ENCODE peak calls at places on chromosomes 7 and 10, in six cellular contexts. One of them, this sample, is unnamed.

GRCh38 chr10:82150123-82150900 is 275.3 kb downstream of the NRG3 start:
- DNase-seq in A549: peak
- DNase-seq in HCT116: no peak
- DNase-seq in SK-N-SH: peak
- DNase-seq in endothelial cell of umbilical vein: peak
- DNase-seq in HepG2: no peak
- DNase-seq in this sample: peak

GRCh38 chr7:74174606-74175082 is 488 bp downstream of the EIF4H start:
- DNase-seq in A549: peak
- DNase-seq in HCT116: no peak
- DNase-seq in SK-N-SH: peak
- DNase-seq in endothelial cell of umbilical vein: peak
- DNase-seq in HepG2: peak
- DNase-seq in this sample: peak

GRCh38 chr10:95742529-95742884 is 13.5 kb upstream of the ENTPD1 start:
- DNase-seq in A549: peak
- DNase-seq in HCT116: no peak
- DNase-seq in SK-N-SH: no peak
- DNase-seq in endothelial cell of umbilical vein: peak
- DNase-seq in HepG2: peak
- DNase-seq in this sample: no peak

GRCh38 chr10:79229081-79229541 is 118.2 kb upstream of the PPIF start:
- DNase-seq in A549: no peak
- DNase-seq in HCT116: no peak
- DNase-seq in SK-N-SH: peak
- DNase-seq in endothelial cell of umbilical vein: no peak
- DNase-seq in HepG2: no peak
- DNase-seq in this sample: no peak

GRCh38 chr7:40008218-40008815 is 58.3 kb downstream of the CDK13 start:
- DNase-seq in A549: peak
- DNase-seq in HCT116: no peak
- DNase-seq in SK-N-SH: no peak
- DNase-seq in endothelial cell of umbilical vein: peak
- DNase-seq in HepG2: no peak
- DNase-seq in this sample: no peak

GRCh38 chr7:135317676-135318326 is 84.2 kb downstream of the STRA8 start:
- DNase-seq in A549: no peak
- DNase-seq in HCT116: no peak
- DNase-seq in SK-N-SH: no peak
- DNase-seq in endothelial cell of umbilical vein: no peak
- DNase-seq in HepG2: peak
- DNase-seq in this sample: no peak

GRCh38 chr7:132121987-132122386 is 454.3 kb downstream of the PLXNA4 start:
- DNase-seq in A549: no peak
- DNase-seq in HCT116: no peak
- DNase-seq in SK-N-SH: no peak
- DNase-seq in endothelial cell of umbilical vein: no peak
- DNase-seq in HepG2: no peak
- DNase-seq in this sample: no peak

GRCh38 chr7:55476071-55476803 is 96.1 kb downstream of the VOPP1 start:
- DNase-seq in A549: no peak
- DNase-seq in HCT116: no peak
- DNase-seq in SK-N-SH: no peak
- DNase-seq in endothelial cell of umbilical vein: no peak
- DNase-seq in HepG2: no peak
- DNase-seq in this sample: no peak

GRCh38 chr10:122089343-122090015 is 100.5 kb downstream of the TACC2 start:
- DNase-seq in A549: peak
- DNase-seq in HCT116: no peak
- DNase-seq in SK-N-SH: no peak
- DNase-seq in endothelial cell of umbilical vein: no peak
- DNase-seq in HepG2: peak
- DNase-seq in this sample: no peak

GRCh38 chr7:70239930-70240329 is 641.7 kb downstream of the AUTS2 start:
- DNase-seq in A549: no peak
- DNase-seq in HCT116: no peak
- DNase-seq in SK-N-SH: no peak
- DNase-seq in endothelial cell of umbilical vein: no peak
- DNase-seq in HepG2: no peak
- DNase-seq in this sample: no peak

GRCh38 chr10:30063098-30063497 is 3.7 kb upstream of the JCAD start:
- DNase-seq in A549: no peak
- DNase-seq in HCT116: no peak
- DNase-seq in SK-N-SH: no peak
- DNase-seq in endothelial cell of umbilical vein: peak
- DNase-seq in HepG2: no peak
- DNase-seq in this sample: no peak

GRCh38 chr10:78889536-78890063 is 179.2 kb upstream of the ZMIZ1 start:
- DNase-seq in A549: no peak
- DNase-seq in HCT116: no peak
- DNase-seq in SK-N-SH: no peak
- DNase-seq in endothelial cell of umbilical vein: no peak
- DNase-seq in HepG2: no peak
- DNase-seq in this sample: no peak

GRCh38 chr7:131008840-131009651 is 275.0 kb upstream of the KLF14 start:
- DNase-seq in A549: no peak
- DNase-seq in HCT116: no peak
- DNase-seq in SK-N-SH: no peak
- DNase-seq in endothelial cell of umbilical vein: no peak
- DNase-seq in HepG2: no peak
- DNase-seq in this sample: no peak

GRCh38 chr10:43203491-43204393 is 63.1 kb downstream of the RASGEF1A start:
- DNase-seq in A549: peak
- DNase-seq in HCT116: peak
- DNase-seq in SK-N-SH: peak
- DNase-seq in endothelial cell of umbilical vein: no peak
- DNase-seq in HepG2: no peak
- DNase-seq in this sample: peak

GRCh38 chr7:99011341-99011705 is 132.6 kb downstream of the SMURF1 start:
- DNase-seq in A549: no peak
- DNase-seq in HCT116: no peak
- DNase-seq in SK-N-SH: no peak
- DNase-seq in endothelial cell of umbilical vein: no peak
- DNase-seq in HepG2: no peak
- DNase-seq in this sample: no peak

GRCh38 chr7:22333680-22334141 is 23.2 kb downstream of the RAPGEF5 start:
- DNase-seq in A549: no peak
- DNase-seq in HCT116: no peak
- DNase-seq in SK-N-SH: no peak
- DNase-seq in endothelial cell of umbilical vein: no peak
- DNase-seq in HepG2: no peak
- DNase-seq in this sample: no peak

GRCh38 chr10:16597656-16598055 is 76.0 kb upstream of the C1QL3 start:
- DNase-seq in A549: no peak
- DNase-seq in HCT116: no peak
- DNase-seq in SK-N-SH: no peak
- DNase-seq in endothelial cell of umbilical vein: peak
- DNase-seq in HepG2: no peak
- DNase-seq in this sample: no peak

GRCh38 chr10:13296476-13296875 is 3.4 kb downstream of the PHYH start:
- DNase-seq in A549: no peak
- DNase-seq in HCT116: no peak
- DNase-seq in SK-N-SH: no peak
- DNase-seq in endothelial cell of umbilical vein: no peak
- DNase-seq in HepG2: no peak
- DNase-seq in this sample: peak

GRCh38 chr10:132538031-132538789 is 623 bp downstream of the INPP5A start:
- DNase-seq in A549: no peak
- DNase-seq in HCT116: no peak
- DNase-seq in SK-N-SH: no peak
- DNase-seq in endothelial cell of umbilical vein: peak
- DNase-seq in HepG2: no peak
- DNase-seq in this sample: peak

GRCh38 chr10:132539894-132540293 is 2.3 kb downstream of the INPP5A start:
- DNase-seq in A549: no peak
- DNase-seq in HCT116: no peak
- DNase-seq in SK-N-SH: no peak
- DNase-seq in endothelial cell of umbilical vein: peak
- DNase-seq in HepG2: no peak
- DNase-seq in this sample: no peak

GRCh38 chr10:132538790-132539421 is 1.3 kb downstream of the INPP5A start:
- DNase-seq in A549: no peak
- DNase-seq in HCT116: no peak
- DNase-seq in SK-N-SH: peak
- DNase-seq in endothelial cell of umbilical vein: no peak
- DNase-seq in HepG2: no peak
- DNase-seq in this sample: peak

GRCh38 chr10:132540456-132540855 is 2.9 kb downstream of the INPP5A start:
- DNase-seq in A549: no peak
- DNase-seq in HCT116: no peak
- DNase-seq in SK-N-SH: no peak
- DNase-seq in endothelial cell of umbilical vein: peak
- DNase-seq in HepG2: no peak
- DNase-seq in this sample: peak

GRCh38 chr10:132539431-132539839 is 1.8 kb downstream of the INPP5A start:
- DNase-seq in A549: no peak
- DNase-seq in HCT116: no peak
- DNase-seq in SK-N-SH: no peak
- DNase-seq in endothelial cell of umbilical vein: no peak
- DNase-seq in HepG2: no peak
- DNase-seq in this sample: peak
- TF ChIP-seq MAX in A549: no peak
- TF ChIP-seq MAX in HCT116: no peak
- TF ChIP-seq MAX in SK-N-SH: no peak
- TF ChIP-seq MAX in endothelial cell of umbilical vein: no peak
- TF ChIP-seq MAX in HepG2: no peak
- TF ChIP-seq MAX in this sample: no peak

GRCh38 chr10:125124907-125125306 is 35.5 kb downstream of the CTBP2 start:
- DNase-seq in A549: no peak
- DNase-seq in HCT116: no peak
- DNase-seq in SK-N-SH: peak
- DNase-seq in endothelial cell of umbilical vein: no peak
- DNase-seq in HepG2: no peak
- DNase-seq in this sample: no peak

GRCh38 chr10:125124114-125124486 is 36.3 kb downstream of the CTBP2 start:
- DNase-seq in A549: no peak
- DNase-seq in HCT116: no peak
- DNase-seq in SK-N-SH: no peak
- DNase-seq in endothelial cell of umbilical vein: no peak
- DNase-seq in HepG2: no peak
- DNase-seq in this sample: no peak

GRCh38 chr10:125121003-125121402 is 39.4 kb downstream of the CTBP2 start:
- DNase-seq in A549: no peak
- DNase-seq in HCT116: peak
- DNase-seq in SK-N-SH: no peak
- DNase-seq in endothelial cell of umbilical vein: no peak
- DNase-seq in HepG2: no peak
- DNase-seq in this sample: no peak

GRCh38 chr10:125123363-125124113 is 36.8 kb downstream of the CTBP2 start:
- DNase-seq in A549: peak
- DNase-seq in HCT116: peak
- DNase-seq in SK-N-SH: no peak
- DNase-seq in endothelial cell of umbilical vein: peak
- DNase-seq in HepG2: no peak
- DNase-seq in this sample: no peak

GRCh38 chr10:125122566-125122965 is 37.8 kb downstream of the CTBP2 start:
- DNase-seq in A549: no peak
- DNase-seq in HCT116: no peak
- DNase-seq in SK-N-SH: no peak
- DNase-seq in endothelial cell of umbilical vein: no peak
- DNase-seq in HepG2: no peak
- DNase-seq in this sample: no peak
- TF ChIP-seq MAX in A549: no peak
- TF ChIP-seq MAX in HCT116: no peak
- TF ChIP-seq MAX in SK-N-SH: no peak
- TF ChIP-seq MAX in endothelial cell of umbilical vein: no peak
- TF ChIP-seq MAX in HepG2: no peak
- TF ChIP-seq MAX in this sample: no peak

GRCh38 chr10:105146436-105146835 is 505.3 kb downstream of the SORCS3 start:
- DNase-seq in A549: no peak
- DNase-seq in HCT116: no peak
- DNase-seq in SK-N-SH: no peak
- DNase-seq in endothelial cell of umbilical vein: no peak
- DNase-seq in HepG2: no peak
- DNase-seq in this sample: no peak

GRCh38 chr10:105148456-105148855 is 507.4 kb downstream of the SORCS3 start:
- DNase-seq in A549: no peak
- DNase-seq in HCT116: no peak
- DNase-seq in SK-N-SH: no peak
- DNase-seq in endothelial cell of umbilical vein: no peak
- DNase-seq in HepG2: no peak
- DNase-seq in this sample: no peak

GRCh38 chr10:105150486-105150885 is 509.4 kb downstream of the SORCS3 start:
- DNase-seq in A549: no peak
- DNase-seq in HCT116: no peak
- DNase-seq in SK-N-SH: no peak
- DNase-seq in endothelial cell of umbilical vein: no peak
- DNase-seq in HepG2: no peak
- DNase-seq in this sample: no peak

GRCh38 chr10:105149371-105149871 is 508.3 kb downstream of the SORCS3 start:
- DNase-seq in A549: no peak
- DNase-seq in HCT116: no peak
- DNase-seq in SK-N-SH: no peak
- DNase-seq in endothelial cell of umbilical vein: no peak
- DNase-seq in HepG2: no peak
- DNase-seq in this sample: no peak

DNA sequence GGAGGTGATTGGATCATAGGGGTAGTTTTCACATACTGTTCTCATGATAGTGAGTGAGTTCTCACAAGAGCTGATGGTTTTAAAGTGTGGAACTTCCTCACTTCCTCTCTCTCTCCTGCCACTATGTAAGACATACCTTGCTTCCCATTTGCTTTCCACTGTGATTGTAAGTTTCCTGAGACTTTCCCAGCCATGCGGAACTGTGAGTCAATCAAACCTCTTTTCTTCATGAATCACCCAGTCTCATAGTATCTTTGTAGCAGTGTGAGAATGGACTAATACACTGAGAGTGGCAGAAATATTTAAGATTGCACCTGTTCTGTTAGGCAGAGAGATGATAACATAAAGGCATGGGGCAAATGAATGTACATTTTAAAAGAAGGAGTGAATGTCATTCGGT is 507.8 kb downstream of the SORCS3 start:
- DNase-seq in A549: no peak
- DNase-seq in HCT116: no peak
- DNase-seq in SK-N-SH: no peak
- DNase-seq in endothelial cell of umbilical vein: no peak
- DNase-seq in HepG2: no peak
- DNase-seq in this sample: no peak
- TF ChIP-seq MAX in A549: no peak
- TF ChIP-seq MAX in HCT116: no peak
- TF ChIP-seq MAX in SK-N-SH: no peak
- TF ChIP-seq MAX in endothelial cell of umbilical vein: no peak
- TF ChIP-seq MAX in HepG2: no peak
- TF ChIP-seq MAX in this sample: no peak

DNA sequence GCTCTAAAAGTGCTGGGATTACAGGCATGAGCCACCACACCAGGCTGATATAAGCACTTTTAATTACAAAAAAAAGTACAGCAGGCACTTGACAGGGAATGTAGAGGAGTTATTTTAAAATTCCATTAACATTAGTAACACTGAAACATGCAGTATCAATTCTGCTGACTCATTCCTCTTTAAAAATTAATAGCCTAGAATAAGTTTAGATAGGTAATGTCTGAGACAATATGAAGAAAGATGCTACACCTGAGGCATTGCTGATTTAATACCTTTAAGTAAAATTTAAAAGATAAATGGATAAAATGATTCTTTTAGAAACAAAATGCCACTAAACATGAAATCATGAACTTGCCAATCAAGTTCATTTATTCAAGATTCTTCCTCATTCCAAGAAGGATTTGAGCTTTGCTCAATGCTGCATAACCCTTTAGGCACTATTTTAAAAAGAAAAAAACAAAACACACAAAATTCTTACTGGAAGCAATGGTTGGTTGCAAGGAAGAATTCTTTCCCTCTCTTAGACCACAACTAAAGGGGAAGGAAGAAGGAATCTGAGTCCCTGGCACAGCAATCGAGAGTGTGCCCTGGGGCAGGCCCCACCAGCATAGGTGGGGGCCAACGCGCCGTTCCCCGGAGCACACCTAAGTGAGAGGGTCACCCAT is 26.6 kb downstream of the ESYT2 start:
- DNase-seq in A549: peak
- DNase-seq in HCT116: no peak
- DNase-seq in SK-N-SH: no peak
- DNase-seq in endothelial cell of umbilical vein: no peak
- DNase-seq in HepG2: no peak
- DNase-seq in this sample: no peak
- TF ChIP-seq MAX in A549: no peak
- TF ChIP-seq MAX in HCT116: peak
- TF ChIP-seq MAX in SK-N-SH: no peak
- TF ChIP-seq MAX in endothelial cell of umbilical vein: no peak
- TF ChIP-seq MAX in HepG2: no peak
- TF ChIP-seq MAX in this sample: no peak